ENCODE peak calls at places on chromosome 1, in nine cellular contexts. V, M, O, B, R, A, X, I and U are unnamed samples.

GRCh38 chr1:34365295-34365694 is 188.6 kb downstream of the C1orf94 start:
- DNase-seq in B (no peak), X (no peak), A (no peak), V (no peak), M (no peak), I (no peak), R (no peak), O (no peak), U (no peak)

GRCh38 chr1:19210772-19211549 is 895 bp upstream of the UBR4 start:
- DNase-seq in I (no peak), B (no peak), R (no peak), A (no peak), M (peak), O (no peak), V (no peak), X (no peak), U (no peak)

GRCh38 chr1:81470250-81470649 is 330.5 kb upstream of the ADGRL2 start:
- DNase-seq in A (no peak), B (no peak), I (no peak), V (no peak), M (peak), O (no peak), R (no peak), X (no peak), U (no peak)

GRCh38 chr1:228860911-228861829 is 125.9 kb downstream of the RHOU start:
- DNase-seq in R (peak), A (no peak), M (no peak), X (no peak), O (peak), V (no peak), B (no peak), I (no peak), U (peak)

GRCh38 chr1:88655685-88656299 is 28.3 kb upstream of the PKN2 start:
- DNase-seq in A (no peak), B (no peak), M (peak), X (no peak), R (no peak), O (no peak), I (no peak), V (no peak), U (peak)

GRCh38 chr1:162357681-162358266 is 18.9 kb downstream of the SPATA46 start:
- DNase-seq in M (peak), I (no peak), O (no peak), V (no peak), A (no peak), B (no peak), R (no peak), X (no peak), U (peak)

GRCh38 chr1:165884009-165884689 is 56.7 kb downstream of the UCK2 start:
- DNase-seq in A (no peak), R (no peak), B (no peak), M (no peak), O (no peak), I (no peak), V (no peak), X (no peak), U (no peak)

GRCh38 chr1:212162635-212163034 is 122.6 kb upstream of the PPP2R5A start:
- DNase-seq in R (peak), V (no peak), O (no peak), I (no peak), A (peak), X (peak), B (peak), M (no peak), U (no peak)

GRCh38 chr1:235632538-235633219 is 16.9 kb downstream of the GNG4 start:
- DNase-seq in V (peak), O (peak), B (no peak), X (no peak), I (no peak), M (peak), A (no peak), R (no peak), U (peak)

GRCh38 chr1:1558591-1558990 is 16.1 kb downstream of the SSU72 start:
- DNase-seq in X (no peak), R (no peak), V (no peak), B (no peak), I (no peak), A (no peak), O (no peak), M (no peak), U (no peak)

GRCh38 chr1:110035236-110035752 is 870 bp downstream of the STRIP1 start:
- DNase-seq in M (no peak), B (no peak), O (no peak), X (no peak), V (no peak), A (no peak), R (no peak), I (no peak), U (no peak)

GRCh38 chr1:245058882-245059281 is 95.9 kb upstream of the KIF26B start:
- DNase-seq in V (no peak), M (no peak), B (no peak), O (no peak), A (no peak), R (no peak), I (no peak), X (no peak), U (no peak)

GRCh38 chr1:55311979-55312378 is 96.8 kb upstream of the USP24 start:
- DNase-seq in X (no peak), I (no peak), A (no peak), O (no peak), M (no peak), B (no peak), R (no peak), V (no peak), U (no peak)

GRCh38 chr1:59900640-59901039 is 25.9 kb downstream of the CYP2J2 start:
- DNase-seq in O (no peak), B (no peak), X (no peak), R (no peak), V (no peak), I (no peak), M (no peak), A (no peak), U (no peak)

GRCh38 chr1:60573121-60573520 is 499.6 kb upstream of the C1orf87 start:
- DNase-seq in O (no peak), A (no peak), V (no peak), X (no peak), R (no peak), I (no peak), M (no peak), B (no peak), U (no peak)

GRCh38 chr1:226648421-226648820 is 90.7 kb downstream of the ITPKB start:
- DNase-seq in R (no peak), X (peak), O (no peak), M (no peak), V (no peak), I (no peak), A (no peak), B (no peak), U (no peak)

GRCh38 chr1:29583727-29584126 is 347.4 kb downstream of the PTPRU start:
- DNase-seq in B (no peak), I (no peak), O (no peak), V (no peak), M (no peak), A (no peak), R (no peak), X (no peak), U (no peak)

GRCh38 chr1:194873328-194873923 is 1687.0 kb upstream of the B3GALT2 start:
- DNase-seq in B (no peak), M (peak), I (no peak), V (no peak), A (no peak), R (no peak), O (no peak), X (no peak), U (no peak)

GRCh38 chr1:187696092-187696491 is 867.3 kb downstream of the PLA2G4A start:
- DNase-seq in V (no peak), X (no peak), R (no peak), I (no peak), A (no peak), B (no peak), O (no peak), M (no peak), U (no peak)

GRCh38 chr1:96721053-96721381 is 567 bp upstream of the PTBP2 start:
- DNase-seq in X (no peak), R (no peak), O (no peak), B (no peak), I (no peak), A (no peak), M (no peak), V (no peak), U (no peak)

GRCh38 chr1:96723372-96723771 is 1.8 kb downstream of the PTBP2 start:
- DNase-seq in R (no peak), A (no peak), I (no peak), V (no peak), M (no peak), B (no peak), O (no peak), X (no peak), U (no peak)

GRCh38 chr1:96722161-96722908 is 751 bp downstream of the PTBP2 start:
- DNase-seq in O (peak), R (peak), B (peak), I (no peak), V (no peak), A (peak), M (peak), X (peak), U (peak)

GRCh38 chr1:96721382-96722160 is at the start of gene PTBP2:
- DNase-seq in M (peak), I (peak), R (peak), B (peak), V (peak), O (peak), A (peak), X (peak), U (peak)
- TF ChIP-seq POLR2A in M (peak), I (peak), R (peak), B (no peak), V (no peak), O (no peak), A (peak), X (no peak), U (peak)

DNA sequence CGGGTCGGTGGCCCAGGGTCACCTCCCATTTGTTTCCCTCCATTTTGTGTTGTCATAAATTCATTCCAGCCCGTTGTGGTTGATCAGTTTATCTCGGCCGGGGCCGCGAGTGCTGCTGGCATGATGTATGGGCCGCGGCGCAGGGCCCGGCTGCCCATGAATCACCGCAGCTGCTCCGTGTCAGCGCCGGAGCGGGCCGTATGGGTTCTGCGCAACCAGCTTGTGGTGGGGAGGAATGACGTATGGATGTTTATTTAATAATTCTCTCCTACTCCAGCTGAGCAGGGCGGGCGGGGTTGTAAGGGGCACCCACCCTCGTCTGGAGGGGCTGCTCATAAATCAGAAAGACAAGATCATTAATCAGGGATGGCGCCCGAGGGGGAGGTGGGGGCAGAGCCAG is 28.0 kb downstream of the TMEM53 start:
- DNase-seq in A (no peak), V (no peak), R (no peak), B (peak), I (no peak), O (no peak), M (no peak), X (no peak), U (no peak)
- TF ChIP-seq POLR2A in A (no peak), V (no peak), R (no peak), B (no peak), I (no peak), O (no peak), M (no peak), X (no peak), U (no peak)

DNA sequence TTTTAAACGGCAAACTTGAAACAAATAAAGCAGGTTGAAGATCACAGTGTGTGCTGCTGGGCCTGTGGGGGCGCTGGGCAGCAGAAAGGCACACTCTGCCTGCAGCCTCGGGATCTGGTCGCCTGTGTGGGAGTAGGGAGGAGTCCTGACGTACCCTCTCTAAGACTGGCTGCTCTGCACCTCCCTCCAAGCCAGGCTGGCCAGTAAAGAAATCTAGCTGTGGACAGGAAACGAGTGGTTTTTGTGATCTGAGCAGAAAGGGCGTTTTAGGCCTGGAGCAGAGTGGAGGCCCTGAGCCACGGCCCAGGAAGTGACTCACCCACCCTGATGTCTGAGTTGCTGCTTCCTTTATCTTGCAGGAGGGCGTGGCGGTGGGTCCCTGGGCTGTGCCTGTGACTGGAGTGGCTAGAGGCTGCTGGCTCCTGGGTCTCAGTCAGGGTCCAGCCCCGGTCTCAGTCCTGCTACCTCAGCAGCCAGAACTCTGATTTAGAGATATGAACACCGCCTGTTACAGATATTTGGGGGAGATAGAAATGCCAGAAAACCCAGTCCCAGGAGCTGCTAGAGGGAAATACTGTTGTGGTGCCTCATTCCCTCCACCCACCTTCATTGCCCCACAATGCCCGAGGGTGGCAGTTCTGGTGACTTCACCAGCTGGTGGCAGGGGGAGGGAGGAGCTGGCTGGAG is 11.3 kb upstream of the S100A11 start:
- DNase-seq in R (peak), B (peak), M (peak), X (peak), I (peak), A (peak), O (peak), V (peak), U (peak)
- TF ChIP-seq POLR2A in R (peak), B (peak), M (peak), X (no peak), I (peak), A (peak), O (peak), V (peak), U (peak)

DNA sequence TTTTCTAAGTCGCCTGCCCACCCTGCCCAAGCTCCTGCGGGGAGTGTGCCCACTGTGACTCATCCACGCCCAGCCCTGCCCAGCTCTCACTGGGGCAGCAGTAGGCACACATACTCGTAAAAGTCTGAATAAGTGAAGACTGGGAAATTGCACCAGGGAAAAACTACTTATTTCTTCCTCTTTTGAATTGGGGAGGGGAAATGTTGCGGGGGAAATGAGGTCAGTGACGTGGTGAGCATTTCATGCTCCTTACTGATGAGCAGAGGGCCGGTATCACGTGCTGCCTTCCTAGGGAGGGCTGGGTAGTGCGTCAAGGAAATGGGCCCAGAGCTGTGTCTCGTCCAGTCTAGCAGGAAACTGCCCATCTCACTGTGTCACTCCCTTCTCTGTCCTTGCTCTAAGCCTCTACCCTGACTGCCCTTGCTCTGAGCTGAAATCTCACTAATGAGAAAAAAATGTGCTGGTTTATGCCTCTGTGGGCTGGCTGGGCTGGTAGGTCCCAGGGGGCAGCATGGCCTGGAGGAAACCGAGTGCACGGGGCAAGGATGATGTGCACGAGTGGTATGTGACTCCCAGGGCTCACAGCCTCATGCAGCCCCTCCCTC is 13.5 kb upstream of the TNFRSF1B start:
- DNase-seq in X (peak), V (no peak), O (peak), I (peak), B (no peak), R (no peak), M (peak), A (peak), U (no peak)
- TF ChIP-seq POLR2A in X (no peak), V (no peak), O (no peak), I (no peak), B (no peak), R (no peak), M (no peak), A (peak), U (no peak)

GRCh38 chr1:50959913-50960844 is at the start of gene FAF1:
- DNase-seq in B (peak), A (peak), X (peak), V (peak), M (peak), O (peak), I (peak), R (peak), U (peak)
- TF ChIP-seq POLR2A in B (peak), A (peak), X (peak), V (peak), M (peak), O (peak), I (peak), R (peak), U (peak)